ENCODE peak calls at places on chromosomes 1 and 21, in four cellular contexts. One of them, this sample, is unnamed.

GRCh38 chr1:35568975-35569395 is 4.1 kb upstream of the TFAP2E start:
- DNase-seq in foreskin fibroblast: peak; percentile 62
- DNase-seq in AG09309: no peak
- DNase-seq in BJ: no peak
- DNase-seq in this sample: peak; percentile 38

GRCh38 chr1:185626344-185626743 is 107.8 kb upstream of the HMCN1 start:
- DNase-seq in AG09309: no peak
- DNase-seq in BJ: no peak
- DNase-seq in foreskin fibroblast: no peak
- DNase-seq in this sample: no peak

GRCh38 chr1:206447792-206448191 is 22.5 kb upstream of the IKBKE start:
- DNase-seq in BJ: no peak
- DNase-seq in AG09309: no peak
- DNase-seq in foreskin fibroblast: no peak
- DNase-seq in this sample: no peak

GRCh38 chr1:230103341-230104173 is 36.5 kb downstream of the GALNT2 start:
- DNase-seq in foreskin fibroblast: no peak
- DNase-seq in BJ: no peak
- DNase-seq in AG09309: no peak
- DNase-seq in this sample: no peak

GRCh38 chr1:200877839-200878551 is 5.2 kb downstream of the GPR25 start:
- DNase-seq in foreskin fibroblast: no peak
- DNase-seq in AG09309: no peak
- DNase-seq in BJ: no peak
- DNase-seq in this sample: no peak

GRCh38 chr1:239434181-239434580 is 47.8 kb downstream of the CHRM3 start:
- DNase-seq in AG09309: no peak
- DNase-seq in foreskin fibroblast: no peak
- DNase-seq in BJ: no peak
- DNase-seq in this sample: no peak

GRCh38 chr1:94909486-94909885 is 17.4 kb downstream of the CNN3 start:
- DNase-seq in AG09309: no peak
- DNase-seq in foreskin fibroblast: no peak
- DNase-seq in BJ: no peak
- DNase-seq in this sample: no peak

GRCh38 chr1:25572708-25573590 is 29.5 kb downstream of the LDLRAP1 start:
- DNase-seq in BJ: no peak
- DNase-seq in foreskin fibroblast: peak; percentile 54
- DNase-seq in AG09309: no peak
- DNase-seq in this sample: no peak

GRCh38 chr21:45974073-45975016 is 7.2 kb upstream of the COL6A1 start:
- DNase-seq in BJ: no peak
- DNase-seq in AG09309: no peak
- DNase-seq in foreskin fibroblast: peak; percentile 85
- DNase-seq in this sample: peak; percentile 75

GRCh38 chr1:182698977-182699672 is 14.7 kb upstream of the RGS8 start:
- DNase-seq in AG09309: no peak
- DNase-seq in foreskin fibroblast: no peak
- DNase-seq in BJ: no peak
- DNase-seq in this sample: no peak

GRCh38 chr1:235567812-235568444 is 63.7 kb upstream of the B3GALNT2 start:
- DNase-seq in AG09309: no peak
- DNase-seq in BJ: no peak
- DNase-seq in foreskin fibroblast: no peak
- DNase-seq in this sample: no peak

GRCh38 chr21:17602874-17603273 is 9.8 kb downstream of the BTG3 start:
- DNase-seq in BJ: no peak
- DNase-seq in AG09309: peak; percentile 14
- DNase-seq in foreskin fibroblast: no peak
- DNase-seq in this sample: no peak

GRCh38 chr21:14678987-14679574 is 133.0 kb upstream of the SAMSN1 start:
- DNase-seq in BJ: no peak
- DNase-seq in foreskin fibroblast: no peak
- DNase-seq in AG09309: no peak
- DNase-seq in this sample: no peak

GRCh38 chr1:212491454-212491853 is 58.7 kb downstream of the NENF start:
- DNase-seq in foreskin fibroblast: no peak
- DNase-seq in BJ: no peak
- DNase-seq in AG09309: no peak
- DNase-seq in this sample: no peak

GRCh38 chr21:44405948-44406872 is 49.1 kb upstream of the LRRC3 start:
- DNase-seq in foreskin fibroblast: no peak
- DNase-seq in AG09309: peak; percentile 10
- DNase-seq in BJ: peak; percentile 4
- DNase-seq in this sample: no peak

GRCh38 chr1:157145081-157145480 is 6.9 kb upstream of the ETV3 start:
- DNase-seq in BJ: no peak
- DNase-seq in AG09309: no peak
- DNase-seq in foreskin fibroblast: no peak
- DNase-seq in this sample: no peak

GRCh38 chr1:72283204-72284083 is 1.1 kb upstream of the NEGR1 start:
- DNase-seq in AG09309: peak; percentile 63
- DNase-seq in foreskin fibroblast: peak; percentile 84
- DNase-seq in BJ: peak; percentile 43
- DNase-seq in this sample: no peak

GRCh38 chr1:72284398-72285073 is 2.2 kb upstream of the NEGR1 start:
- DNase-seq in BJ: peak; percentile 96
- DNase-seq in foreskin fibroblast: peak; percentile 87
- DNase-seq in AG09309: peak; percentile 97
- DNase-seq in this sample: peak; percentile 64

GRCh38 chr1:72284084-72284397 is 1.7 kb upstream of the NEGR1 start:
- DNase-seq in AG09309: peak; percentile 1
- DNase-seq in BJ: no peak
- DNase-seq in foreskin fibroblast: no peak
- DNase-seq in this sample: no peak

GRCh38 chr1:72286401-72286800 is 4.1 kb upstream of the NEGR1 start:
- DNase-seq in BJ: no peak
- DNase-seq in foreskin fibroblast: no peak
- DNase-seq in AG09309: no peak
- DNase-seq in this sample: no peak

DNA sequence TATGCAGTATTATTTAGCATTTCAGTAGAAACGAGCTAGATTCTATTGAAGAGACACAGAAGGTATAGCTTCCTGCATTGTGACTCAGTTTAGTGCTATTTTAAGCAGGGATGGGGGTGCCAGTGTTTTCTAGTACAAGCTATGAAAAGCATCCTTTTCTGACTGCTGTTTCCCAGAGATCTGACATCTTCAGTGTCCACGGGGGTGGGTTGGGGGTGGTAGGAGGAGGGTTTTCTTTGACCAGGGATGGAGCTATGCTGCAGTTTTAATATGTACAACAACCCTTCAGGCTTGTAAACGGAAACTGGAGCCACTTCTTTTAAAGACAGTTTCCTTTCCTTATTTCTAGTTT is 2.7 kb upstream of the NEGR1 start:
- DNase-seq in AG09309: no peak
- DNase-seq in foreskin fibroblast: no peak
- DNase-seq in BJ: no peak
- DNase-seq in this sample: no peak
- TF ChIP-seq CTCF in AG09309: no peak
- TF ChIP-seq CTCF in foreskin fibroblast: no peak
- TF ChIP-seq CTCF in BJ: peak; percentile 11
- TF ChIP-seq CTCF in this sample: no peak

GRCh38 chr1:181100924-181101323 is 12.4 kb downstream of the IER5 start:
- DNase-seq in foreskin fibroblast: no peak
- DNase-seq in AG09309: no peak
- DNase-seq in BJ: no peak
- DNase-seq in this sample: no peak

GRCh38 chr1:181101581-181102226 is 13.2 kb downstream of the IER5 start:
- DNase-seq in AG09309: no peak
- DNase-seq in foreskin fibroblast: peak; percentile 58
- DNase-seq in BJ: no peak
- DNase-seq in this sample: no peak

GRCh38 chr1:181100015-181100905 is 11.8 kb downstream of the IER5 start:
- DNase-seq in AG09309: no peak
- DNase-seq in foreskin fibroblast: no peak
- DNase-seq in BJ: no peak
- DNase-seq in this sample: no peak

GRCh38 chr1:181097242-181097641 is 8.7 kb downstream of the IER5 start:
- DNase-seq in foreskin fibroblast: no peak
- DNase-seq in AG09309: no peak
- DNase-seq in BJ: no peak
- DNase-seq in this sample: no peak

DNA sequence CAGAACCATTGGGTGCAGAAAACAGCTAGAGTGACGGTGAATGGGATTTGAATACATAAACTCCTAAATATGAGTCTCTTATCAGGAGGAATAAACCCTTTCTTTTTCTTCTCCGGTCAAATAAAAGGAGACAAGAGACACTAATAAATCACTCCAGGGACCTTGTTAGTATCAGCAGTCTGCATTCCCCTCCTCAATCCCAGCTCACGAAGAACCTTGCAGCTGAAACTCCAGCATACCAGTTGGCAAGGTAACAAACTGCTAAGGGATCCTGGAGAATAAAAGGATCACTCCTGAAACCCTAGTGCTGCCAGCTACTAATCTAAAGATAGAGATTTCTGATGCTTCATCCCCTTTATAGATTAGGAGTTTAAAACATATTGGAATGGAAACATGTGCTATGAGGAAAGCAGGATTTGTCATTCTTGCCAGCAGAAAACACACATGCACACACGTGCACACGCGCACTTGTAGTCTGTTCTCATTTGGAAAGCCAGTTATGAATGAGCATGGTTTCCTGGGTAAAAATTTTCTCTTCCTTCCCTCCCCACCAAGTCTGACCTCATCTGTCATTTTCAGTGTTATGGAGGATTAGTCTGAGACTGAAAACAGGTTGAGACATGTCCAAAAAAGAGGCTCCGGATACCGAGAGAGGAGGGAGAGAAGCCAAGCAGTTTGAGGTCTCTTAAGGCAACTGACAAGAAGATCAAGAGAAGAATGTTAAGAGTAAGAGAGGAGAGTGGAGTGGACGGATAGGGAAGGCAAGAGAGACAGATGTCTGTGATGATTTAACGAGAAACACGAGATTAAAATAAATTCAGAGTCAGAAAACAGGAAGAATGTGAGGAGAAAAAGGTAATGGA is 10.9 kb downstream of the IER5 start:
- DNase-seq in BJ: no peak
- DNase-seq in foreskin fibroblast: no peak
- DNase-seq in AG09309: no peak
- DNase-seq in this sample: no peak
- H3K4me3 ChIP-seq in BJ: no peak overlapping the region
- H3K4me3 ChIP-seq in foreskin fibroblast: no peak overlapping the region
- H3K4me3 ChIP-seq in AG09309: no peak overlapping the region
- H3K4me3 ChIP-seq in this sample: no peak overlapping the region

DNA sequence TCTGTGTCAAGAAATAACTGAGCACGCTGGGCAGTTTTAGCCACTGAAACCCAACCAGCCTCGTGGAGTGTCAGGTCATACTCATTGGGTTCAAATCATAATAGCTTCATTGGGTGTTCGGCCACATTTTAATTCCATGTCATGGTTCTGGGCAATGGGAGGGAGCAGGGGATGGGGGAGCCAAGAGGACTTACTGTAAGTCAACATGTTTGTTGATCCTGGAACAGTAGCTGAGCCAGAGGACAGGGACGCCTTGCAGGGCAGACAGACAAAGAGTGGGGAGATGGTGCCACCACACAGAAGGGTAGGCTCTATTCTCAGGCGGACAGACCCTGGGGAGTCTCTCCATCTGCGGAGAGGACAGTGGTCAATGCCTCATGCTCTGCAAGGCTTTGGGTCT is 161.1 kb downstream of the ZBTB18 start:
- DNase-seq in foreskin fibroblast: no peak
- DNase-seq in AG09309: no peak
- DNase-seq in BJ: no peak
- DNase-seq in this sample: no peak
- TF ChIP-seq CTCF in foreskin fibroblast: no peak
- TF ChIP-seq CTCF in AG09309: no peak
- TF ChIP-seq CTCF in BJ: no peak
- TF ChIP-seq CTCF in this sample: no peak

GRCh38 chr21:36010801-36011200 is 49.5 kb downstream of the SETD4 start:
- DNase-seq in AG09309: no peak
- DNase-seq in BJ: no peak
- DNase-seq in foreskin fibroblast: no peak
- DNase-seq in this sample: no peak

GRCh38 chr21:36015096-36015495 is 45.2 kb downstream of the SETD4 start:
- DNase-seq in BJ: no peak
- DNase-seq in foreskin fibroblast: no peak
- DNase-seq in AG09309: no peak
- DNase-seq in this sample: no peak
- H3K4me3 ChIP-seq in BJ: no peak overlapping the region
- H3K4me3 ChIP-seq in foreskin fibroblast: no peak overlapping the region
- H3K4me3 ChIP-seq in AG09309: no peak overlapping the region
- H3K4me3 ChIP-seq in this sample: no peak overlapping the region

GRCh38 chr1:40982721-40983120 is 3.2 kb downstream of the CTPS1 start:
- DNase-seq in foreskin fibroblast: no peak
- DNase-seq in AG09309: no peak
- DNase-seq in BJ: no peak
- DNase-seq in this sample: no peak

GRCh38 chr1:40985875-40986274 is 6.4 kb downstream of the CTPS1 start:
- DNase-seq in foreskin fibroblast: no peak
- DNase-seq in BJ: no peak
- DNase-seq in AG09309: no peak
- DNase-seq in this sample: no peak

GRCh38 chr1:40984066-40984465 is 4.6 kb downstream of the CTPS1 start:
- DNase-seq in AG09309: no peak
- DNase-seq in BJ: no peak
- DNase-seq in foreskin fibroblast: no peak
- DNase-seq in this sample: no peak

GRCh38 chr1:40983286-40983685 is 3.8 kb downstream of the CTPS1 start:
- DNase-seq in AG09309: no peak
- DNase-seq in foreskin fibroblast: no peak
- DNase-seq in BJ: no peak
- DNase-seq in this sample: no peak

GRCh38 chr1:40984531-40984930 is 5.0 kb downstream of the CTPS1 start:
- DNase-seq in foreskin fibroblast: no peak
- DNase-seq in AG09309: no peak
- DNase-seq in BJ: no peak
- DNase-seq in this sample: no peak
- TF ChIP-seq CTCF in foreskin fibroblast: no peak
- TF ChIP-seq CTCF in AG09309: no peak
- TF ChIP-seq CTCF in BJ: no peak
- TF ChIP-seq CTCF in this sample: no peak